ENCODE peak calls at places on chromosome 18, in eight cellular contexts. One of them, this sample, is unnamed. For H3K27me3, the result is how much of the 10 kb centered on the place peaks cover.

GRCh38 chr18:69250305-69251151 is 150.2 kb upstream of the DOK6 start:
- DNase-seq in thoracic aorta: no peak
- DNase-seq in spleen: no peak
- DNase-seq in right cardiac atrium: peak
- DNase-seq in GM23248: peak
- DNase-seq in upper lobe of right lung: no peak
- DNase-seq in right atrium auricular region: no peak
- DNase-seq in stomach: no peak
- DNase-seq in this sample: no peak

GRCh38 chr18:944440-944839 is 39.8 kb downstream of the ADCYAP1 start:
- DNase-seq in thoracic aorta: no peak
- DNase-seq in spleen: no peak
- DNase-seq in right cardiac atrium: no peak
- DNase-seq in GM23248: peak
- DNase-seq in upper lobe of right lung: no peak
- DNase-seq in right atrium auricular region: no peak
- DNase-seq in stomach: no peak
- DNase-seq in this sample: no peak

GRCh38 chr18:24014986-24015896 is 687 bp downstream of the TTC39C start:
- DNase-seq in thoracic aorta: no peak
- DNase-seq in spleen: peak
- DNase-seq in right cardiac atrium: peak
- DNase-seq in GM23248: peak
- DNase-seq in upper lobe of right lung: peak
- DNase-seq in right atrium auricular region: peak
- DNase-seq in stomach: peak
- DNase-seq in this sample: peak

GRCh38 chr18:8081267-8081666 is 514.2 kb downstream of the PTPRM start:
- DNase-seq in thoracic aorta: no peak
- DNase-seq in spleen: no peak
- DNase-seq in right cardiac atrium: no peak
- DNase-seq in GM23248: no peak
- DNase-seq in upper lobe of right lung: no peak
- DNase-seq in right atrium auricular region: no peak
- DNase-seq in stomach: no peak
- DNase-seq in this sample: no peak

GRCh38 chr18:6145645-6146308 is 250.5 kb upstream of the TMEM200C start:
- DNase-seq in thoracic aorta: no peak
- DNase-seq in spleen: no peak
- DNase-seq in right cardiac atrium: peak
- DNase-seq in GM23248: no peak
- DNase-seq in upper lobe of right lung: no peak
- DNase-seq in right atrium auricular region: no peak
- DNase-seq in stomach: no peak
- DNase-seq in this sample: no peak

GRCh38 chr18:8361941-8362471 is 247.2 kb upstream of the RAB12 start:
- DNase-seq in thoracic aorta: no peak
- DNase-seq in spleen: no peak
- DNase-seq in right cardiac atrium: no peak
- DNase-seq in GM23248: no peak
- DNase-seq in upper lobe of right lung: no peak
- DNase-seq in right atrium auricular region: no peak
- DNase-seq in stomach: no peak
- DNase-seq in this sample: no peak

GRCh38 chr18:44537521-44537920 is 143.2 kb upstream of the SETBP1 start:
- DNase-seq in thoracic aorta: peak
- DNase-seq in spleen: no peak
- DNase-seq in right cardiac atrium: no peak
- DNase-seq in GM23248: peak
- DNase-seq in upper lobe of right lung: no peak
- DNase-seq in right atrium auricular region: no peak
- DNase-seq in stomach: no peak
- DNase-seq in this sample: no peak

GRCh38 chr18:62196978-62197377 is 9.9 kb downstream of the RELCH start:
- DNase-seq in thoracic aorta: no peak
- DNase-seq in spleen: no peak
- DNase-seq in right cardiac atrium: no peak
- DNase-seq in GM23248: no peak
- DNase-seq in upper lobe of right lung: no peak
- DNase-seq in right atrium auricular region: no peak
- DNase-seq in stomach: no peak
- DNase-seq in this sample: no peak

GRCh38 chr18:61448316-61448715 is 115.1 kb downstream of the CDH20 start:
- DNase-seq in thoracic aorta: no peak
- DNase-seq in spleen: no peak
- DNase-seq in right cardiac atrium: no peak
- DNase-seq in GM23248: no peak
- DNase-seq in upper lobe of right lung: no peak
- DNase-seq in right atrium auricular region: no peak
- DNase-seq in stomach: no peak
- DNase-seq in this sample: no peak

DNA sequence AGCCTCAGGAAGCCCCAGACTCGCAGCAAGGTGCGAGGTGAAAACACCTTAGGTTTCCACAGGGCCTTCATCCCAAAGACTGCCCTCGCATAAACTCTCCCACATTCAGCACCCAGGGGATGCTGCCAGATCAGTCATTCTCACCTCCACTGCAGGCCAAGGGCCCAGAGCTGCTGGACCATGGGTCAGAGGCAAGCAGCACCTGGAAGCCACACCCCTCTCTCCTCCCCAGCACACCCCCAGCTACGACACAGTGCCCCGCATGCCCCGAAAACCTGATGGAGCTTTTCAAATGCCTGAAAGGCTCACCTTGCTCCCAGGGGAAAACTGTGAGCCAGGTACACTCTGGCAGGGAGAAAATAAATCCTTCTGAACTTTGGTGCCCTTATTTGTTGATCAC is 31.9 kb upstream of the LDLRAD4 start:
- DNase-seq in thoracic aorta: no peak
- DNase-seq in spleen: no peak
- DNase-seq in right cardiac atrium: no peak
- DNase-seq in GM23248: no peak
- DNase-seq in upper lobe of right lung: no peak
- DNase-seq in right atrium auricular region: no peak
- DNase-seq in stomach: no peak
- DNase-seq in this sample: no peak
- H3K27me3 ChIP-seq in thoracic aorta: under half
- H3K27me3 ChIP-seq in spleen: under half
- H3K27me3 ChIP-seq in right cardiac atrium: under half
- H3K27me3 ChIP-seq in GM23248: under half
- H3K27me3 ChIP-seq in upper lobe of right lung: under half
- H3K27me3 ChIP-seq in right atrium auricular region: under half
- H3K27me3 ChIP-seq in stomach: under half
- H3K27me3 ChIP-seq in this sample: under half

DNA sequence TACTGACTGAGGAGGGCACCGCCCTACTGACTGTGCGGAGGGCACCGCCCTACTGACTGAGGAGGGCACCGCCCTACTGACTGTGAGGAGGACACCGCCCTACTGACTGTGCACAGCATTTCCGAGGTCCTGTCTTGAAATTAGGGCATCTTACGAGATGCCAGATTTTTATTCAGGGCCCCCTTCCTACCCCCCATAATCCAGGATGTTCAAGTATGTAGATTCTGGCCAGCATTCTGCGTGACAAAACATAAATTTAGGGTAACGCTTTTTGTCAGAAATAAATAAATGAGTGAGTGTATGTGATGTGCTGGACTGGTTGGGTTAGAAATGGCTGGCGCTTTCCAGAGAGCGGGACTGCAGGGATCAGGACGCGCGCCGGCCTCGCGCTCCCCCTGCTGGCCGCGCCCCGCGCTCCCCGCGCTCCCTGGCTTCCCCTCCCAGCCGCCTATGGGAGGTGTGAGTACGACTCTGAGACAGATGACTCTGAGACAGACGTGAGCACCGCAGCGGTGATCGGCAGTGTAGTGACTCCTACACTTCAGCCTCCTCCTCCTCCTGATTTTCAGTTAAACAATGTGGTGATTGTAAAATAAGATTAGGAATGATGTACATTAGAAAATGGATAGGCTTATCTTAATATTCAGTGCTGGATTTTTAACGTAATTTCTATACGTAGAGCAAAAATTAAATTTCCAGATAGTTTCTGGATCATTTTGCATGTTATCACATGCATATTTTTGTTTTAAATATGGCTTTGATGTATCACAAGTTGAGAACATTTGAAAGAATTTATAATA is 149.2 kb upstream of the NFATC1 start:
- DNase-seq in thoracic aorta: peak
- DNase-seq in spleen: peak
- DNase-seq in right cardiac atrium: peak
- DNase-seq in GM23248: peak
- DNase-seq in upper lobe of right lung: peak
- DNase-seq in right atrium auricular region: peak
- DNase-seq in stomach: peak
- DNase-seq in this sample: peak
- H3K27ac ChIP-seq in thoracic aorta: no peak
- H3K27ac ChIP-seq in spleen: no peak
- H3K27ac ChIP-seq in right cardiac atrium: no peak
- H3K27ac ChIP-seq in GM23248: no peak
- H3K27ac ChIP-seq in upper lobe of right lung: no peak
- H3K27ac ChIP-seq in right atrium auricular region: no peak
- H3K27ac ChIP-seq in stomach: no peak
- H3K27ac ChIP-seq in this sample: no peak

GRCh38 chr18:26135563-26135962 is 1.9 kb downstream of the PSMA8 start:
- DNase-seq in thoracic aorta: no peak
- DNase-seq in spleen: no peak
- DNase-seq in right cardiac atrium: no peak
- DNase-seq in GM23248: no peak
- DNase-seq in upper lobe of right lung: no peak
- DNase-seq in right atrium auricular region: no peak
- DNase-seq in stomach: no peak
- DNase-seq in this sample: no peak

GRCh38 chr18:26134110-26134509 is 441 bp downstream of the PSMA8 start:
- DNase-seq in thoracic aorta: no peak
- DNase-seq in spleen: no peak
- DNase-seq in right cardiac atrium: no peak
- DNase-seq in GM23248: no peak
- DNase-seq in upper lobe of right lung: no peak
- DNase-seq in right atrium auricular region: no peak
- DNase-seq in stomach: no peak
- DNase-seq in this sample: no peak

DNA sequence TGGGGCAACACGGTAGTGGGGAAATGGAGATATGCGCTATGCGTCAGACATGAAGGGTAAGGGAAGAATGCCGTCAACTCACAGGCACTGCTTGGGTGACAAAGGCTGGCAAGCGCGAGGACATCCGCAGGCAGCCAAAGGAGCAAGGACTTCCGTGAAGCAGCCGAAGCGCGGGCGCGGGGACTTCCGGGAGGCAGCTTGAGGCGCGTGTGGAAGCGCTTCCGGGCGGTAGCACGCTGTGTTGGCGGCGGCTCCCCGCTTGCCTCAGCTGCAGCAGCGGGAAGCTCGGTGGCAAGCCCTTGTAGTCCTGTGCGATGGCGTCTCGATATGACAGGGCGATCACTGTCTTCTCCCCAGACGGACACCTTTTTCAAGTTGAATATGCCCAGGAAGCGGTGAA is at the start of gene PSMA8:
- DNase-seq in thoracic aorta: no peak
- DNase-seq in spleen: peak
- DNase-seq in right cardiac atrium: peak
- DNase-seq in GM23248: no peak
- DNase-seq in upper lobe of right lung: peak
- DNase-seq in right atrium auricular region: no peak
- DNase-seq in stomach: no peak
- DNase-seq in this sample: no peak
- H3K4me3 ChIP-seq in thoracic aorta: peak
- H3K4me3 ChIP-seq in spleen: peak
- H3K4me3 ChIP-seq in right cardiac atrium: no peak
- H3K4me3 ChIP-seq in GM23248: no peak
- H3K4me3 ChIP-seq in upper lobe of right lung: no peak
- H3K4me3 ChIP-seq in right atrium auricular region: no peak
- H3K4me3 ChIP-seq in stomach: peak
- H3K4me3 ChIP-seq in this sample: no peak

GRCh38 chr18:13429884-13430510 is 211.4 kb downstream of the LDLRAD4 start:
- DNase-seq in thoracic aorta: no peak
- DNase-seq in spleen: no peak
- DNase-seq in right cardiac atrium: no peak
- DNase-seq in GM23248: no peak
- DNase-seq in upper lobe of right lung: no peak
- DNase-seq in right atrium auricular region: no peak
- DNase-seq in stomach: no peak
- DNase-seq in this sample: no peak

GRCh38 chr18:13428319-13428718 is 209.8 kb downstream of the LDLRAD4 start:
- DNase-seq in thoracic aorta: no peak
- DNase-seq in spleen: no peak
- DNase-seq in right cardiac atrium: no peak
- DNase-seq in GM23248: no peak
- DNase-seq in upper lobe of right lung: no peak
- DNase-seq in right atrium auricular region: no peak
- DNase-seq in stomach: no peak
- DNase-seq in this sample: no peak

GRCh38 chr18:13430663-13431062 is 212.1 kb downstream of the LDLRAD4 start:
- DNase-seq in thoracic aorta: no peak
- DNase-seq in spleen: no peak
- DNase-seq in right cardiac atrium: no peak
- DNase-seq in GM23248: no peak
- DNase-seq in upper lobe of right lung: no peak
- DNase-seq in right atrium auricular region: no peak
- DNase-seq in stomach: no peak
- DNase-seq in this sample: no peak

GRCh38 chr18:13427354-13427753 is 208.8 kb downstream of the LDLRAD4 start:
- DNase-seq in thoracic aorta: peak
- DNase-seq in spleen: no peak
- DNase-seq in right cardiac atrium: peak
- DNase-seq in GM23248: no peak
- DNase-seq in upper lobe of right lung: no peak
- DNase-seq in right atrium auricular region: peak
- DNase-seq in stomach: peak
- DNase-seq in this sample: no peak

DNA sequence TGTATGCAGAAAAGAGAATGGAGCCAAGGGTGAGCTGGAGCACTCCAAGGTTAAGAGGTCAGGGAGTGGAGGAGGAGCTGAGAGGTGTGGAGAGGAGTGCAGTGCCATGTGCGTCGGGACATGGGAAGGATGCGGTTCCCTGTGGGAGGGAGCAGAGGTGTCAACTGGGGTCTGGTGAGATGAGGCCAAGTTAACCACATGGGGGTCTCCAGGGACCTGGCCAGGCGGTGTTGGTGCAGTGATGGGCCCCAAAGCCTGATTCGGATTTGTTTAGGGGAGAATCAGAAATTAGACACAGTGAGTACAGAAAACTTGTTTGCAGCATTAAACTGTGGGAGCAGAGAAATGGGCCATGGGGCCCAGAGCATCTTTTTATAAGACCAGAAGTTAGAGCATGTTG is 210.5 kb downstream of the LDLRAD4 start:
- DNase-seq in thoracic aorta: no peak
- DNase-seq in spleen: no peak
- DNase-seq in right cardiac atrium: no peak
- DNase-seq in GM23248: no peak
- DNase-seq in upper lobe of right lung: no peak
- DNase-seq in right atrium auricular region: no peak
- DNase-seq in stomach: no peak
- DNase-seq in this sample: no peak
- H3K27me3 ChIP-seq in thoracic aorta: under half
- H3K27me3 ChIP-seq in spleen: under half
- H3K27me3 ChIP-seq in right cardiac atrium: under half
- H3K27me3 ChIP-seq in GM23248: under half
- H3K27me3 ChIP-seq in upper lobe of right lung: under half
- H3K27me3 ChIP-seq in right atrium auricular region: under half
- H3K27me3 ChIP-seq in stomach: under half
- H3K27me3 ChIP-seq in this sample: under half

GRCh38 chr18:49876536-49876935 is 63.2 kb upstream of the ACAA2 start:
- DNase-seq in thoracic aorta: no peak
- DNase-seq in spleen: no peak
- DNase-seq in right cardiac atrium: peak
- DNase-seq in GM23248: no peak
- DNase-seq in upper lobe of right lung: peak
- DNase-seq in right atrium auricular region: no peak
- DNase-seq in stomach: no peak
- DNase-seq in this sample: no peak
- H3K27ac ChIP-seq in thoracic aorta: no peak
- H3K27ac ChIP-seq in spleen: no peak
- H3K27ac ChIP-seq in right cardiac atrium: no peak
- H3K27ac ChIP-seq in GM23248: no peak
- H3K27ac ChIP-seq in upper lobe of right lung: no peak
- H3K27ac ChIP-seq in right atrium auricular region: no peak
- H3K27ac ChIP-seq in stomach: no peak
- H3K27ac ChIP-seq in this sample: no peak